ENCODE peak calls at places on chromosomes 6 and 20, in ten cellular contexts. K is GOT3; E is activated naive CD8-positive, alpha-beta T cell treated with anti-CD3 and anti-CD28 coated beads for 36 hours; L is stimulated activated CD4-positive, alpha-beta T cell treated with anti-CD3 and anti-CD28 coated beads, Interleukin-4, amount 100 ng/mL, for 48 hours; I is AG04449; X is COR-L47; W is psoas muscle; F is Right ventricle myocardium superior; A is WTC11; G is iris pigment epithelial cell. Q is an unnamed sample.

GRCh38 chr6:5260111-5260620 is 584 bp downstream of the LYRM4 start:
- DNase-seq in K (no peak), E (peak; percentile 67), L (peak; percentile 69), I (no peak), X (peak; percentile 61), W (no peak), F (peak; percentile 70), A (peak; percentile 63), G (peak; percentile 68), Q (peak; percentile 67)

GRCh38 chr6:37696220-37696840 is 1.4 kb downstream of the MDGA1 start:
- DNase-seq in K (no peak), E (peak; percentile 40), L (peak; percentile 32), I (no peak), X (no peak), W (peak; percentile 34), F (no peak), A (peak; percentile 45), G (peak; percentile 75), Q (peak; percentile 54)

GRCh38 chr6:134123666-134124208 is 71.3 kb upstream of the SLC2A12 start:
- DNase-seq in K (no peak), E (no peak), L (no peak), I (no peak), X (no peak), W (no peak), F (no peak), A (peak; percentile 21), G (peak; percentile 84), Q (peak; percentile 74)

GRCh38 chr6:52503344-52503747 is 73.5 kb downstream of the TRAM2 start:
- DNase-seq in K (no peak), E (no peak), L (no peak), I (no peak), X (peak; percentile 20), W (no peak), F (peak; percentile 53), A (peak; percentile 68), G (no peak), Q (peak; percentile 65)

GRCh38 chr20:14921546-14921945 is 584.1 kb upstream of the FLRT3 start:
- DNase-seq in K (no peak), E (no peak), L (no peak), I (no peak), X (peak; percentile 4), W (no peak), F (no peak), A (no peak), G (no peak), Q (no peak)

GRCh38 chr20:4100679-4101078 is 85.3 kb upstream of the RNF24 start:
- DNase-seq in K (no peak), E (no peak), L (no peak), I (no peak), X (no peak), W (no peak), F (no peak), A (no peak), G (peak; percentile 51), Q (peak; percentile 48)

GRCh38 chr6:53027131-53027718 is 32.1 kb upstream of the GSTA4 start:
- DNase-seq in K (no peak), E (no peak), L (no peak), I (no peak), X (no peak), W (no peak), F (no peak), A (no peak), G (no peak), Q (no peak)

GRCh38 chr20:30485331-30486102 is 771.9 kb upstream of the DEFB115 start:
- DNase-seq in K (no peak), E (no peak), L (no peak), I (no peak), X (no peak), W (no peak), F (no peak), A (no peak), G (no peak), Q (no peak)

GRCh38 chr20:60007452-60007851 is 49.2 kb downstream of the CDH26 start:
- DNase-seq in K (no peak), E (no peak), L (no peak), I (no peak), X (no peak), W (no peak), F (no peak), A (no peak), G (no peak), Q (no peak)

GRCh38 chr20:23092861-23093543 is 6.9 kb upstream of the CD93 start:
- DNase-seq in K (no peak), E (no peak), L (no peak), I (no peak), X (no peak), W (no peak), F (no peak), A (no peak), G (no peak), Q (no peak)

GRCh38 chr6:169073311-169073710 is 180.3 kb downstream of the THBS2 start:
- DNase-seq in K (no peak), E (no peak), L (no peak), I (peak; percentile 98), X (no peak), W (no peak), F (no peak), A (no peak), G (peak; percentile 77), Q (peak; percentile 40)

GRCh38 chr6:115706981-115707380 is 353.7 kb downstream of the FRK start:
- DNase-seq in K (no peak), E (no peak), L (no peak), I (no peak), X (no peak), W (no peak), F (no peak), A (no peak), G (no peak), Q (no peak)

GRCh38 chr6:145137425-145137824 is 597.9 kb downstream of the EPM2A start:
- DNase-seq in K (no peak), E (no peak), L (no peak), I (no peak), X (no peak), W (no peak), F (no peak), A (no peak), G (peak; percentile 41), Q (peak; percentile 16)

GRCh38 chr20:31594558-31595379 is 10.3 kb upstream of the ID1 start:
- DNase-seq in K (no peak), E (no peak), L (no peak), I (no peak), X (no peak), W (peak; percentile 30), F (peak; percentile 63), A (peak; percentile 79), G (no peak), Q (no peak)

GRCh38 chr6:54244430-54244829 is 63.8 kb upstream of the TINAG start:
- DNase-seq in K (no peak), E (no peak), L (no peak), I (no peak), X (peak; percentile 31), W (no peak), F (no peak), A (no peak), G (peak; percentile 31), Q (peak; percentile 26)

GRCh38 chr6:33170176-33171095 is 21.8 kb downstream of the COL11A2 start:
- DNase-seq in K (no peak), E (no peak), L (no peak), I (no peak), X (no peak), W (no peak), F (no peak), A (no peak), G (no peak), Q (no peak)

GRCh38 chr6:34555328-34555727 is 801 bp downstream of the SPDEF start:
- DNase-seq in K (no peak), E (no peak), L (no peak), I (no peak), X (no peak), W (no peak), F (no peak), A (no peak), G (no peak), Q (no peak)

GRCh38 chr20:62186887-62187866 is 4.3 kb downstream of the MTG2 start:
- DNase-seq in K (no peak), E (no peak), L (no peak), I (no peak), X (no peak), W (no peak), F (no peak), A (no peak), G (peak; percentile 16), Q (peak; percentile 8)

GRCh38 chr6:147063469-147064031 is 140.7 kb upstream of the STXBP5 start:
- DNase-seq in K (no peak), E (no peak), L (no peak), I (peak; percentile 49), X (no peak), W (no peak), F (no peak), A (no peak), G (peak; percentile 65), Q (peak; percentile 78)

GRCh38 chr6:30719356-30719755 is 796 bp upstream of the TUBB start:
- DNase-seq in K (no peak), E (no peak), L (no peak), I (no peak), X (no peak), W (no peak), F (no peak), A (no peak), G (peak; percentile 25), Q (no peak)

GRCh38 chr6:157761926-157762325 is 61.1 kb upstream of the SNX9 start:
- DNase-seq in K (no peak), E (no peak), L (no peak), I (no peak), X (no peak), W (no peak), F (no peak), A (no peak), G (no peak), Q (no peak)

GRCh38 chr20:52004720-52005119 is 186.9 kb downstream of the ZFP64 start:
- DNase-seq in K (no peak), E (no peak), L (no peak), I (no peak), X (no peak), W (no peak), F (no peak), A (no peak), G (peak; percentile 83), Q (peak; percentile 25)

GRCh38 chr20:63342561-63343459 is 18.3 kb downstream of the CHRNA4 start:
- DNase-seq in K (no peak), E (no peak), L (no peak), I (no peak), X (peak; percentile 52), W (no peak), F (no peak), A (no peak), G (no peak), Q (no peak)

GRCh38 chr6:162615016-162615717 is 112.4 kb downstream of the PRKN start:
- DNase-seq in K (no peak), E (no peak), L (no peak), I (no peak), X (no peak), W (no peak), F (no peak), A (no peak), G (peak; percentile 1), Q (no peak)

GRCh38 chr6:119445666-119446622 is 96.4 kb upstream of the MAN1A1 start:
- DNase-seq in K (no peak), E (no peak), L (no peak), I (no peak), X (no peak), W (no peak), F (no peak), A (no peak), G (peak; percentile 70), Q (peak; percentile 57)

GRCh38 chr6:168133186-168133585 is 54.2 kb upstream of the FRMD1 start:
- DNase-seq in K (no peak), E (no peak), L (no peak), I (no peak), X (no peak), W (peak; percentile 50), F (peak; percentile 72), A (no peak), G (peak; percentile 63), Q (peak; percentile 85)

GRCh38 chr6:142011156-142011555 is 121.6 kb upstream of the GJE1 start:
- DNase-seq in K (no peak), E (no peak), L (no peak), I (no peak), X (no peak), W (no peak), F (no peak), A (no peak), G (peak; percentile 69), Q (no peak)

GRCh38 chr20:16575390-16576140 is 2.3 kb upstream of the KIF16B start:
- DNase-seq in K (no peak), E (no peak), L (no peak), I (no peak), X (no peak), W (no peak), F (no peak), A (no peak), G (no peak), Q (no peak)

Q was measured in mesenchymal stem cell.